ENCODE peak calls at places on chromosomes 12 and 14, in eight cellular contexts. S is HepG2; D is tibial artery; B is CD4-positive, CD25-positive, alpha-beta regulatory T cell; H is adipocyte; E is neural progenitor cell; X is body of pancreas; C is Caco-2. Q is an unnamed sample.

GRCh38 chr14:38824691-38825090 is 278.3 kb downstream of the SEC23A start:
- DNase-seq in S (no peak), D (no peak), B (no peak), H (no peak), E (no peak), X (no peak), C (no peak), Q (no peak)

GRCh38 chr12:16913832-16914490 is 308.0 kb upstream of the LMO3 start:
- DNase-seq in S (no peak), D (no peak), B (no peak), H (no peak), E (no peak), X (no peak), C (no peak), Q (no peak)

GRCh38 chr12:31323466-31324115 is 2.4 kb downstream of the SINHCAF start:
- DNase-seq in S (no peak), D (peak; percentile 41), B (peak; percentile 44), H (no peak), E (no peak), X (no peak), C (no peak), Q (peak; percentile 49)

GRCh38 chr14:30389134-30389900 is 169.6 kb upstream of the G2E3 start:
- DNase-seq in S (no peak), D (no peak), B (no peak), H (peak; percentile 19), E (no peak), X (peak; percentile 84), C (no peak), Q (no peak)

GRCh38 chr14:69247691-69248440 is 12.1 kb upstream of the GALNT16 start:
- DNase-seq in S (no peak), D (peak; percentile 77), B (no peak), H (peak; percentile 97), E (no peak), X (peak; percentile 26), C (no peak), Q (no peak)

GRCh38 chr14:26694521-26694920 is 96.7 kb upstream of the NOVA1 start:
- DNase-seq in S (no peak), D (no peak), B (no peak), H (no peak), E (no peak), X (no peak), C (no peak), Q (no peak)

GRCh38 chr14:78091361-78091760 is 78.8 kb upstream of the NRXN3 start:
- DNase-seq in S (no peak), D (no peak), B (no peak), H (no peak), E (no peak), X (no peak), C (no peak), Q (no peak)

GRCh38 chr14:30874999-30875787 is 834 bp downstream of the COCH start:
- DNase-seq in S (no peak), D (no peak), B (no peak), H (no peak), E (peak; percentile 50), X (peak; percentile 30), C (peak; percentile 34), Q (no peak)

GRCh38 chr14:30620178-30620577 is 1.9 kb upstream of the SCFD1 start:
- DNase-seq in S (no peak), D (no peak), B (no peak), H (peak; percentile 49), E (no peak), X (no peak), C (no peak), Q (no peak)

GRCh38 chr14:56874375-56874774 is 64.1 kb upstream of the OTX2 start:
- DNase-seq in S (peak; percentile 18), D (no peak), B (no peak), H (no peak), E (peak; percentile 73), X (peak; percentile 66), C (peak; percentile 52), Q (peak; percentile 43)

GRCh38 chr12:93502802-93503623 is 35.7 kb downstream of the MRPL42 start:
- DNase-seq in S (peak; percentile 33), D (no peak), B (peak; percentile 45), H (peak; percentile 75), E (peak; percentile 56), X (peak; percentile 48), C (peak; percentile 67), Q (peak; percentile 57)

GRCh38 chr14:55965851-55966250 is 152.4 kb upstream of the PELI2 start:
- DNase-seq in S (no peak), D (no peak), B (no peak), H (no peak), E (no peak), X (no peak), C (no peak), Q (no peak)

GRCh38 chr14:75430106-75430505 is 2.3 kb downstream of the JDP2 start:
- DNase-seq in S (no peak), D (peak; percentile 73), B (no peak), H (peak; percentile 82), E (no peak), X (peak; percentile 33), C (no peak), Q (no peak)

DNA sequence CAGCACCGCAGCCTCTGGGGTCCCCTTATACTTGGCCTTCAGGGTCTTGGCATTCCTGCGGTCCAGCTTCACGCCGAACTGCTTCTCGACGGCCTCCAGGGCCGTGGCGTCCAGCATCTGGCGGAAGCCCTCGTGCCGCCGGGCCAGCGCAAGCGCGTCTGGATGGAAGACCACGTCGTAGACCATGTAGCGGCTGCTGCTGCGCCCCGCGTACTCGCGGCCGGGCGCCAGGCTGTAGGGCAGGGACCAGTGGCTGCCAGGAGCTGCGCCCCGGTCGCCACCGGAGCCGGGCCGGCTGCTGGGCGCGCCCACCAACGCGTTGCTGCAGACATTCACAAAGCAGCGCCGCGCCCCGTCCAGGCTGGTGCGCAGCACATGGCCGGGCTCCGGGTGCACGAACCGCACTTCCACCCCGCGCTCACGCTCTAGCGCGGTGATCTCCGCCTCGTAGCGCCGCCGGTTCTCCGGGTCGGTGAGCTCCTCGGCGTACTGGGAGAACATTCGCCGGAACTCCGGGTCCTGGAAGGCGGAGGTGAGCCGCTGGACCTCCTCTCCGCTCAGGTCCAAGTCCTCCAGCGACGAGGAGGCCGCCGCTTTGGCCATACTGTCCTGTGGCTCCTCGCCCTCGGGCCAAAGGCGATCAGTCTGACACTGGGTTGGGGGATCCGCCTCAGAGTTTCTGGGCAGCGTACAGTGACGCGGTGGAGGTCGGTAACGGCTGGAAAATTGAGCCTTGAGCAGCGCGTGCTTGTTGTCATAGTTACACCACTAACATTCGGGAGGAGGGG is at the start of gene DNAAF2:
- DNase-seq in S (peak; percentile 76), D (peak; percentile 60), B (peak; percentile 62), H (peak; percentile 86), E (peak; percentile 87), X (peak; percentile 81), C (peak; percentile 78), Q (peak; percentile 72)
- H3K4me1 ChIP-seq in S (peaks cover 51% of the 10 kb centered on the region), D (peaks cover 34% of the 10 kb centered on the region), B (peaks cover 43% of the 10 kb centered on the region), H (peaks cover 24% of the 10 kb centered on the region), E (peaks cover 7% of the 10 kb centered on the region), X (peaks cover 52% of the 10 kb centered on the region), C (peaks cover 16% of the 10 kb centered on the region), Q (peaks cover 6% of the 10 kb centered on the region)

DNA sequence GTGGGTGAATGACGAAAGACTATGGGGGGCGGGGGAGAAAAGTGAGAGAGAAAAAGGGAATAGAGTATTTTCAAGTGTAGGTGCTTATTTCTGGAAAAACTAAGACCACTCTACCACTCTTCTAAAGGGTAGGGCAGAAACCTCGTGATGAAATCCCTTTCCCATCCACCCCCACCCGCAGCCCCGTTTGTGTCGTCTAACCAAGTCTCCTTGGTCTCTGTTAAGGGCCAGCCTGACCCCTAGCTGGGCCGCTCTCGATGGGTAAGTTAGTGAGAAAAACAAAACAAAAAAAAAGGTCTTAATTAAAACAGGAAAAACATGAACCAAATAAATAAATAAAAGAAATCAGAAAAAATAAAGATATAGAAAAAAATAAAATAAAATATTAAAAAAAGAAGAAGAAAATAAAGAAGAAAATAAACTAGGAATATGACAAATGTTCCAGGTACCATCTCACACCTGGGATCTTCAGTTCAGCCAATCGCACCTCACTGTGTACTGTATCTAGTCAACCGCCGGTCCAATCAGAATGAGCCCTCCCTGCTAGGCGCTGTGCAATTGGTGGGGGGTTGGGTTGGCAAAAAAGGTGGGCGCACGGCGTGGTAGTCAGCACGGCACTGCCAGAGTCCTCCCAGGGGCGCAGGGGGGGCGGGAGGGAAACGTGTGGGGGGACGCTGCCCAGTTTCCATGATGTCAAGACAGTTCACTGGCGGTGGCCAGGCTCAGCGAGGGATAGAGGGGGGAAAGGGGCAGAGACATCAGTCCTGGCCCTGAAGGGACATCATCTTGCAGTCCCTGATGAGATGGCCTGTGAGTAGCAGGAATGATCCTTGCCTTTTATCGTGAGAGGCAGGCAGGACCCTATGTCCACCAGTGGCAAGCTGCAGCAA is 9.8 kb upstream of the CDH24 start:
- DNase-seq in S (no peak), D (no peak), B (no peak), H (no peak), E (no peak), X (no peak), C (no peak), Q (no peak)
- H3K36me3 ChIP-seq in S (peaks cover 52% of the 10 kb centered on the region), D (peaks cover 54% of the 10 kb centered on the region), B (peaks cover 65% of the 10 kb centered on the region), H (peaks cover 72% of the 10 kb centered on the region), E (peaks cover 39% of the 10 kb centered on the region), X (peaks cover 32% of the 10 kb centered on the region), C (peaks cover 11% of the 10 kb centered on the region), Q (peaks cover 67% of the 10 kb centered on the region)

GRCh38 chr12:51905507-51906438 is 1.5 kb upstream of the ACVRL1 start:
- DNase-seq in S (no peak), D (peak; percentile 91), B (no peak), H (no peak), E (no peak), X (peak; percentile 49), C (no peak), Q (peak; percentile 74)
- H3K4me3 ChIP-seq in S (no peak overlapping the region), D (no peak overlapping the region), B (no peak overlapping the region), H (peak overlapping the region; percentile 87), E (no peak overlapping the region), X (no peak overlapping the region), C (no peak overlapping the region), Q (peak overlapping the region; percentile 13)

GRCh38 chr12:91186189-91186588 is 3.6 kb upstream of the DCN start:
- DNase-seq in S (no peak), D (no peak), B (no peak), H (no peak), E (no peak), X (no peak), C (no peak), Q (no peak)
- H3K4me1 ChIP-seq in S (no peaks in the 10 kb centered on the region), D (peaks cover 21% of the 10 kb centered on the region), B (no peaks in the 10 kb centered on the region), H (peaks cover 30% of the 10 kb centered on the region), E (no peaks in the 10 kb centered on the region), X (no peaks in the 10 kb centered on the region), C (peaks cover 4% of the 10 kb centered on the region), Q (peaks cover 11% of the 10 kb centered on the region)

Q was measured in SJCRH30.